ENCODE peak calls at places on chromosomes 2 and 18, in four cellular contexts. R is uterus, W is dorsolateral prefrontal cortex, E is Peyer's patch. V is an unnamed sample. For H3K27me3, the result is how much of the 10 kb centered on the place peaks cover.

GRCh38 chr2:75632813-75633212 is 13.8 kb upstream of the MRPL19 start:
- DNase-seq in R (peak), W (no peak), E (no peak), V (no peak)

GRCh38 chr2:188675391-188676011 is 298.7 kb upstream of the COL3A1 start:
- DNase-seq in R (no peak), W (no peak), E (no peak), V (peak)

GRCh38 chr2:46306988-46307655 is 9.9 kb downstream of the EPAS1 start:
- DNase-seq in R (no peak), W (no peak), E (no peak), V (no peak)

GRCh38 chr2:174070281-174070680 is 105.1 kb upstream of the SP3 start:
- DNase-seq in R (no peak), W (no peak), E (no peak), V (no peak)

GRCh38 chr18:4444306-4444705 is 10.8 kb downstream of the DLGAP1 start:
- DNase-seq in R (no peak), W (no peak), E (no peak), V (no peak)

GRCh38 chr2:54657664-54658083 is 65.8 kb upstream of the EML6 start:
- DNase-seq in R (peak), W (no peak), E (peak), V (peak)

GRCh38 chr18:67818432-67818831 is 301.9 kb upstream of the DSEL start:
- DNase-seq in R (no peak), W (no peak), E (no peak), V (no peak)

GRCh38 chr2:72926368-72926767 is 9.0 kb downstream of the EMX1 start:
- DNase-seq in R (no peak), W (no peak), E (peak), V (no peak)

GRCh38 chr2:72846171-72847095 is 20.6 kb upstream of the EXOC6B start:
- DNase-seq in R (no peak), W (no peak), E (no peak), V (no peak)

GRCh38 chr18:7532942-7533341 is 34.2 kb upstream of the PTPRM start:
- DNase-seq in R (no peak), W (no peak), E (no peak), V (no peak)

GRCh38 chr2:184481862-184482261 is 116.5 kb upstream of the ZNF804A start:
- DNase-seq in R (no peak), W (no peak), E (no peak), V (no peak)

GRCh38 chr2:77434880-77435279 is 87.3 kb downstream of the LRRTM4 start:
- DNase-seq in R (no peak), W (no peak), E (no peak), V (no peak)
- H3K27me3 ChIP-seq in R (under half), W (under half), E (under half), V (under half)

GRCh38 chr2:128308889-128309288 is 9.8 kb downstream of the HS6ST1 start:
- DNase-seq in R (no peak), W (peak), E (no peak), V (no peak)

GRCh38 chr2:128309341-128310093 is 9.2 kb downstream of the HS6ST1 start:
- DNase-seq in R (peak), W (peak), E (no peak), V (no peak)

GRCh38 chr2:128307595-128307994 is 11.1 kb downstream of the HS6ST1 start:
- DNase-seq in R (peak), W (peak), E (no peak), V (no peak)

GRCh38 chr2:128306931-128307460 is 11.7 kb downstream of the HS6ST1 start:
- DNase-seq in R (peak), W (peak), E (no peak), V (no peak)

DNA sequence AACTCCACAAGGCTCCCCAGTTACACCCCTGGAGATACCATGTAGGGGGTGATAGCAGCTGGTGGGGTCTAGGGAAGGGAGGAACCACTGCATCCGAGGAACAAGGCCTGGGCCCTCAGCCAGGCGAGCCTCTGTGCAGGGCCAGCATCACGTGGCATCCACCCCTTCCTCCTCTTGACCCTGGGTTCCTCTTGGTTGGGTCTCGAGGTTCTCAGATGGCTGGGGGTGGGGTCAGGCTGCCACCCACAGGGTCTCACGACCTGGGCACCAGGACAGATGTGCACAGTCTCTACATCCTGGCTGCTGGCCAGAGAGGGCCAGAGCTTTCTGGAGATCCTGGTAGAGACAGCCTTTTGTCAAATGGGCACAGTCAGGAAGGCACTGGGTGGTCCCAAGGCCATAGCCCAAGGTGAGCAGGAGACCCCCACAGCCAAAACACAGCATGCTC is 10.4 kb downstream of the HS6ST1 start:
- DNase-seq in R (peak), W (peak), E (no peak), V (no peak)
- H3K27ac ChIP-seq in R (no peak), W (peak), E (peak), V (no peak)

GRCh38 chr2:166700079-166700478 is 188.2 kb upstream of the XIRP2 start:
- DNase-seq in R (no peak), W (no peak), E (no peak), V (no peak)
- TF ChIP-seq CTCF in R (no peak), W (no peak), E (no peak), V (no peak)

GRCh38 chr2:8676191-8676914 is 5.5 kb upstream of the ID2 start:
- DNase-seq in R (peak), W (peak), E (no peak), V (no peak)
- H3K27me3 ChIP-seq in R (under half), W (under half), E (under half), V (under half)

DNA sequence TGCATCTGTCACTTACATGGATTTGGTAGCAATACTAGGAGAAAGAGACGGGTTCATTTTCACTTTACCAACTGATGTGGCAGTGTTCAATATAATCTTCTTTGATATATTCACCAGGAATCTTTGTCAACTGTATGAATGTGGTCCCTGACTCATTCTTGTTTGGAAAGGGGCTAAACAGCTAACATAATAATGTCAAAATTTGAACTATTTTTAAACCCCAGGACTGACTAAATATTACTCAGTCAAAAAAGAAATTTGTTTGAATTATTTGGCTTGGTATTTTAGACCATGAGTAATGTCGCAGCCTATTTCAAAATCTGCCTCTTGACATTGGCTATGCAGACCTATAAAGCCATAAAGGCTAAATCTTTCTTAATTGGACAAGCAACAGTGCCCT is 413.7 kb upstream of the RGPD4 start:
- DNase-seq in R (no peak), W (no peak), E (no peak), V (peak)
- H3K27ac ChIP-seq in R (no peak), W (no peak), E (no peak), V (peak)